ENCODE peak calls at places on chromosomes 5 and 9, in eight cellular contexts. E is fibroblast of the aortic adventitia, J is tibial artery, Z is small intestine, Q is gastrocnemius medialis, G is transverse colon, V is choroid plexus epithelial cell, M is spleen. T is an unnamed sample.

GRCh38 chr9:7376838-7377237 is 422.7 kb downstream of the DMAC1 start:
- DNase-seq in E (no peak), J (no peak), Z (no peak), Q (no peak), G (no peak), V (peak), M (no peak), T (no peak)

GRCh38 chr9:89740722-89741121 is 135.9 kb downstream of the GADD45G start:
- DNase-seq in E (no peak), J (no peak), Z (peak), Q (no peak), G (peak), V (no peak), M (peak), T (no peak)

GRCh38 chr5:132074772-132075718 is 1.5 kb downstream of the CSF2 start:
- DNase-seq in E (no peak), J (no peak), Z (no peak), Q (no peak), G (no peak), V (no peak), M (no peak), T (no peak)

GRCh38 chr9:96448546-96449170 is 1.3 kb upstream of the HABP4 start:
- DNase-seq in E (peak), J (no peak), Z (no peak), Q (no peak), G (no peak), V (no peak), M (no peak), T (no peak)

GRCh38 chr9:120730661-120731514 is 16.6 kb upstream of the MEGF9 start:
- DNase-seq in E (peak), J (peak), Z (peak), Q (no peak), G (no peak), V (peak), M (no peak), T (no peak)

GRCh38 chr5:113487411-113487778 is 858 bp downstream of the MCC start:
- DNase-seq in E (peak), J (no peak), Z (no peak), Q (no peak), G (no peak), V (peak), M (no peak), T (no peak)

GRCh38 chr9:108057421-108058136 is 568.0 kb upstream of the KLF4 start:
- DNase-seq in E (peak), J (peak), Z (peak), Q (peak), G (peak), V (peak), M (no peak), T (peak)

GRCh38 chr5:141734501-141735231 is 52.6 kb upstream of the ARAP3 start:
- DNase-seq in E (peak), J (no peak), Z (peak), Q (no peak), G (peak), V (peak), M (no peak), T (no peak)

GRCh38 chr5:150301170-150301505 is 1.6 kb downstream of the ARSI start:
- DNase-seq in E (peak), J (no peak), Z (no peak), Q (no peak), G (no peak), V (no peak), M (no peak), T (no peak)

GRCh38 chr5:1728846-1729245 is 70.8 kb downstream of the MRPL36 start:
- DNase-seq in E (no peak), J (peak), Z (no peak), Q (no peak), G (no peak), V (no peak), M (no peak), T (peak)

GRCh38 chr5:132422720-132423442 is 53.4 kb downstream of the SLC22A5 start:
- DNase-seq in E (peak), J (no peak), Z (peak), Q (peak), G (peak), V (peak), M (peak), T (no peak)

GRCh38 chr9:37788328-37788727 is 3.5 kb upstream of the EXOSC3 start:
- DNase-seq in E (no peak), J (no peak), Z (peak), Q (no peak), G (no peak), V (no peak), M (no peak), T (no peak)

GRCh38 chr5:50667653-50668403 is 1.4 kb downstream of the PARP8 start:
- DNase-seq in E (peak), J (peak), Z (peak), Q (no peak), G (peak), V (peak), M (peak), T (peak)

GRCh38 chr5:67335391-67335790 is 138.8 kb upstream of the CD180 start:
- DNase-seq in E (no peak), J (no peak), Z (no peak), Q (no peak), G (no peak), V (no peak), M (no peak), T (no peak)

GRCh38 chr5:74185599-74185998 is 454.9 kb downstream of the ENC1 start:
- DNase-seq in E (peak), J (no peak), Z (no peak), Q (no peak), G (no peak), V (no peak), M (no peak), T (no peak)

GRCh38 chr9:134964271-134964670 is 46.6 kb upstream of the FCN1 start:
- DNase-seq in E (no peak), J (no peak), Z (no peak), Q (no peak), G (no peak), V (no peak), M (peak), T (peak)

GRCh38 chr9:117073539-117074336 is 341.1 kb downstream of the ASTN2 start:
- DNase-seq in E (no peak), J (no peak), Z (no peak), Q (no peak), G (no peak), V (peak), M (no peak), T (no peak)

GRCh38 chr9:37529111-37529510 is 43.4 kb downstream of the POLR1E start:
- DNase-seq in E (no peak), J (no peak), Z (peak), Q (peak), G (peak), V (peak), M (peak), T (no peak)

GRCh38 chr9:133844876-133845658 is 106.9 kb upstream of the SARDH start:
- DNase-seq in E (peak), J (peak), Z (no peak), Q (peak), G (peak), V (peak), M (peak), T (peak)

GRCh38 chr5:132238901-132239500 is 11.3 kb upstream of the P4HA2 start:
- DNase-seq in E (no peak), J (peak), Z (no peak), Q (no peak), G (peak), V (no peak), M (peak), T (peak)

GRCh38 chr9:34588671-34589370 is 703 bp downstream of the CNTFR start:
- DNase-seq in E (no peak), J (peak), Z (no peak), Q (no peak), G (no peak), V (no peak), M (peak), T (no peak)

GRCh38 chr9:29203216-29203930 is 1630.1 kb upstream of the C9orf72 start:
- DNase-seq in E (no peak), J (no peak), Z (no peak), Q (no peak), G (no peak), V (peak), M (no peak), T (no peak)

GRCh38 chr9:89815903-89816573 is 211.2 kb downstream of the GADD45G start:
- DNase-seq in E (no peak), J (no peak), Z (no peak), Q (no peak), G (no peak), V (no peak), M (peak), T (peak)

DNA sequence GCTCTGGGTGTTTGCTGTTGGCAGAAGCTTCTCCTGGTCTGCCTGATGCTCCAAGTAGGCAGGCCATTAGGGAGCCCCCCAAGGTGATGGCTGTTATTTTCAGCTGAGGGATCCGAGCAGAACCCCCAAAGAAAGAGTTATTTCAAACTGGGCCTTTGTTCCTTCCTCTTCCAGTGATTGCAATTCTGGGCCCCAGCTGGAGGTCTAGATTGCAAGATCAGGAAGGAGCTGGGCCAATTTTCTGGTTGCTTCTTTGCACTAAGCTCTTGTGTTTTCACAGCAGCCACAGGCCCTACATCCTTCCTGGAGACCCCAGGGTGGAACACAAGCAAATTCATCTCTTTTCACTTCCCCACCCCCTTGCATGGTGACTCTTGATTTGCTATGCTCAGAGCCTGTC is 215.0 kb downstream of the SEMA6A start:
- DNase-seq in E (no peak), J (peak), Z (no peak), Q (no peak), G (no peak), V (peak), M (no peak), T (no peak)
- H3K4me3 ChIP-seq in E (no peak), J (no peak), Z (no peak), Q (no peak), G (no peak), V (no peak), M (no peak), T (no peak)

GRCh38 chr9:128072144-128073021 is 4.4 kb downstream of the SLC25A25 start:
- DNase-seq in E (peak), J (peak), Z (peak), Q (no peak), G (peak), V (peak), M (no peak), T (peak)
- H3K4me3 ChIP-seq in E (peak), J (no peak), Z (peak), Q (no peak), G (no peak), V (no peak), M (peak), T (no peak)

GRCh38 chr9:79236466-79236865 is 335.3 kb upstream of the TLE4 start:
- DNase-seq in E (no peak), J (no peak), Z (no peak), Q (no peak), G (no peak), V (no peak), M (no peak), T (no peak)
- H3K4me3 ChIP-seq in E (no peak), J (no peak), Z (no peak), Q (no peak), G (no peak), V (no peak), M (no peak), T (no peak)

GRCh38 chr9:137221477-137222111 is 446 bp downstream of the RNF208 start:
- DNase-seq in E (no peak), J (no peak), Z (no peak), Q (no peak), G (no peak), V (no peak), M (no peak), T (no peak)
- H3K4me3 ChIP-seq in E (peak), J (peak), Z (peak), Q (peak), G (peak), V (peak), M (peak), T (peak)